ENCODE peak calls at places on chromosomes 12 and 14, in nine cellular contexts. X is CD8-positive, alpha-beta memory T cell; F is CD4-positive, CD25-positive, alpha-beta regulatory T cell; V is WERI-Rb-1; S is osteoblast; I is brain microvascular endothelial cell; K is CD8-positive, alpha-beta T cell; T is cardiac muscle cell; U is endodermal cell. C is an unnamed sample. For H3K36me3, the result is how much of the 10 kb centered on the place peaks cover.

GRCh38 chr14:105666420-105666819 is 140.0 kb downstream of the TMEM121 start:
- DNase-seq in X (no peak), F (no peak), V (no peak), S (no peak), I (no peak), K (no peak), T (no peak), U (no peak), C (no peak)

GRCh38 chr12:116360579-116361403 is 83.3 kb upstream of the MED13L start:
- DNase-seq in X (no peak), F (peak), V (no peak), S (no peak), I (no peak), K (no peak), T (no peak), U (no peak), C (no peak)

GRCh38 chr12:40515041-40515825 is 177.0 kb upstream of the CNTN1 start:
- DNase-seq in X (no peak), F (no peak), V (peak), S (no peak), I (no peak), K (no peak), T (no peak), U (no peak), C (no peak)

GRCh38 chr12:67068204-67068731 is 200.9 kb upstream of the CAND1 start:
- DNase-seq in X (no peak), F (no peak), V (peak), S (no peak), I (no peak), K (no peak), T (no peak), U (peak), C (no peak)

GRCh38 chr12:65756956-65757511 is 67.2 kb upstream of the HMGA2 start:
- DNase-seq in X (no peak), F (peak), V (no peak), S (no peak), I (no peak), K (no peak), T (no peak), U (no peak), C (no peak)

GRCh38 chr14:63875311-63875710 is 22.5 kb downstream of the SYNE2 start:
- DNase-seq in X (no peak), F (no peak), V (no peak), S (no peak), I (peak), K (no peak), T (peak), U (no peak), C (no peak)

GRCh38 chr14:77122555-77123125 is 19.0 kb downstream of the ZDHHC22 start:
- DNase-seq in X (no peak), F (no peak), V (peak), S (peak), I (no peak), K (no peak), T (no peak), U (peak), C (no peak)

GRCh38 chr12:106332536-106332935 is 25.0 kb upstream of the POLR3B start:
- DNase-seq in X (no peak), F (no peak), V (no peak), S (no peak), I (no peak), K (no peak), T (no peak), U (no peak), C (no peak)

GRCh38 chr12:27462151-27462694 is 15.7 kb downstream of the SMCO2 start:
- DNase-seq in X (no peak), F (peak), V (no peak), S (peak), I (peak), K (no peak), T (peak), U (no peak), C (peak)

GRCh38 chr12:107225626-107226025 is 132.3 kb upstream of the CRY1 start:
- DNase-seq in X (no peak), F (no peak), V (no peak), S (peak), I (peak), K (no peak), T (peak), U (peak), C (no peak)

GRCh38 chr12:51389302-51389999 is 1.8 kb downstream of the GALNT6 start:
- DNase-seq in X (no peak), F (peak), V (no peak), S (peak), I (no peak), K (no peak), T (no peak), U (peak), C (peak)

GRCh38 chr12:79557690-79558315 is 133.0 kb downstream of the PAWR start:
- DNase-seq in X (no peak), F (no peak), V (no peak), S (no peak), I (no peak), K (no peak), T (peak), U (no peak), C (no peak)

GRCh38 chr14:99513183-99513694 is 32.0 kb downstream of the CCNK start:
- DNase-seq in X (no peak), F (no peak), V (no peak), S (peak), I (no peak), K (peak), T (no peak), U (no peak), C (no peak)

GRCh38 chr12:47903151-47903611 is 1.6 kb downstream of the VDR start:
- DNase-seq in X (no peak), F (no peak), V (no peak), S (peak), I (peak), K (no peak), T (peak), U (peak), C (peak)

GRCh38 chr12:752673-753400 is 458 bp downstream of the WNK1 start:
- DNase-seq in X (peak), F (peak), V (peak), S (peak), I (peak), K (peak), T (peak), U (peak), C (peak)

GRCh38 chr12:123398177-123398916 is 14.4 kb downstream of the KMT5A start:
- DNase-seq in X (no peak), F (no peak), V (no peak), S (peak), I (peak), K (no peak), T (peak), U (no peak), C (peak)
- H3K4me3 ChIP-seq in X (no peak), F (no peak), V (no peak), S (peak), I (no peak), K (no peak), T (no peak), U (no peak), C (peak)

GRCh38 chr14:74792249-74793039 is 29.3 kb downstream of the YLPM1 start:
- DNase-seq in X (no peak), F (peak), V (no peak), S (no peak), I (no peak), K (no peak), T (peak), U (no peak), C (no peak)

GRCh38 chr14:74785056-74785613 is 22.0 kb downstream of the YLPM1 start:
- DNase-seq in X (no peak), F (no peak), V (no peak), S (no peak), I (no peak), K (no peak), T (no peak), U (no peak), C (no peak)

GRCh38 chr14:74784634-74785033 is 21.5 kb downstream of the YLPM1 start:
- DNase-seq in X (no peak), F (peak), V (no peak), S (no peak), I (no peak), K (no peak), T (no peak), U (no peak), C (no peak)

GRCh38 chr14:74786916-74787315 is 23.8 kb downstream of the YLPM1 start:
- DNase-seq in X (no peak), F (no peak), V (no peak), S (no peak), I (no peak), K (no peak), T (no peak), U (no peak), C (no peak)
- H3K36me3 ChIP-seq in X (under half), F (under half), V (half or more), S (under half), I (under half), K (under half), T (under half), U (half or more), C (under half)

DNA sequence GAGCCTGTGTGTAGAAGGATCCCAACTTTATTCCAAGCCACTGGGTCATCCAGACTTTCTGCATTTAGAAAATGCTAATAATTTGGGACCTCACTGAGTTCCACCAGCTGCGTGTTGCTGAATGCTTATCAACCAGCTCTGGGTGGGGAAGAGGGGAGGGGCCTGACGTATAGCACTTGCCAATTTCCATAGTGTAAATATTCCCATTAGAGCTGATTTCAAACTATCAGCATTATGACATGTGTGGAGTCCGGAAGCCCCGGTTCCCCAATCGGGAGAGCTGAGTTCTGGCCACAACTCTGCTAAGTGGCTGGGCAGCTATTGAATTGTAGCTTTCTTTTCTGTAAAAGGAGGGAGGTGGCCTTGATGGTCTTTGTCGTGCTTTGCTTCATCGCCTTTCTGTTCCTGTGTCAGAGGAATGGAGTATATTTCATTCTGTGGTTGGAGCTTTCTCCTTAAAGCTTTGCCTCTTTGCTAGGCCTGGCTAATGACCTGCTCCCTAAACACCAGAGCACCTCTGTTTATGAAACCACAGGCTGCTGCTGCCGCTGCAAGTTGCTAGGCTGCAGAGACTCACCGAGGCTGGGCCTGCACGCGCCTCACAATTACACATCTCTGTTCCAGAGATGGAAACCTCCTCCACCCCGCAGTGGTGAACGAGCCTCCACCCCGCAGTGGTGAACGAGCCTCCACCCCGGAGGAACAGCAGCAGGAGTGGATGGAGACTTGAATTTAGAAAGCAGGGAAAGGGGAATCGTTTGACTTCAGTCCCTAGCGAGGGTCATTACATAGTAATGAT is 7.7 kb upstream of the BCL7A start:
- DNase-seq in X (no peak), F (no peak), V (no peak), S (peak), I (no peak), K (no peak), T (no peak), U (no peak), C (no peak)
- H3K4me3 ChIP-seq in X (no peak), F (no peak), V (no peak), S (no peak), I (no peak), K (no peak), T (no peak), U (no peak), C (no peak)

GRCh38 chr12:112185093-112185923 is 59.9 kb downstream of the TRAFD1 start:
- DNase-seq in X (no peak), F (no peak), V (no peak), S (no peak), I (no peak), K (no peak), T (no peak), U (no peak), C (no peak)
- H3K36me3 ChIP-seq in X (under half), F (under half), V (under half), S (under half), I (under half), K (under half), T (under half), U (half or more), C (under half)

C was measured in MG63.